ENCODE peak calls at places on chromosomes 5 and 9, in four cellular contexts. One of them, this sample, is unnamed.

GRCh38 chr5:114391321-114391720 is 29.5 kb downstream of the KCNN2 start:
- DNase-seq in SK-N-SH: no peak
- DNase-seq in HL-60: no peak
- DNase-seq in stomach: no peak
- DNase-seq in this sample: no peak

GRCh38 chr9:18610956-18611355 is 137.0 kb downstream of the ADAMTSL1 start:
- DNase-seq in SK-N-SH: no peak
- DNase-seq in HL-60: no peak
- DNase-seq in stomach: no peak
- DNase-seq in this sample: no peak

GRCh38 chr5:120155873-120156272 is 308.2 kb upstream of the PRR16 start:
- DNase-seq in SK-N-SH: no peak
- DNase-seq in HL-60: no peak
- DNase-seq in stomach: no peak
- DNase-seq in this sample: no peak

GRCh38 chr9:81855538-81855937 is 72.7 kb upstream of the SPATA31D4 start:
- DNase-seq in SK-N-SH: no peak
- DNase-seq in HL-60: no peak
- DNase-seq in stomach: no peak
- DNase-seq in this sample: no peak

GRCh38 chr5:71483355-71483754 is 27.9 kb downstream of the BDP1 start:
- DNase-seq in SK-N-SH: no peak
- DNase-seq in HL-60: no peak
- DNase-seq in stomach: no peak
- DNase-seq in this sample: no peak

GRCh38 chr9:86396412-86396811 is 42.2 kb upstream of the TUT7 start:
- DNase-seq in SK-N-SH: no peak
- DNase-seq in HL-60: no peak
- DNase-seq in stomach: no peak
- DNase-seq in this sample: no peak

GRCh38 chr5:52825826-52826225 is 38.1 kb downstream of the ITGA1 start:
- DNase-seq in SK-N-SH: no peak
- DNase-seq in HL-60: no peak
- DNase-seq in stomach: no peak
- DNase-seq in this sample: no peak

GRCh38 chr9:16811987-16812685 is 58.3 kb downstream of the BNC2 start:
- DNase-seq in SK-N-SH: no peak
- DNase-seq in HL-60: no peak
- DNase-seq in stomach: no peak
- DNase-seq in this sample: peak

GRCh38 chr9:79813262-79813646 is 241.5 kb downstream of the TLE4 start:
- DNase-seq in SK-N-SH: no peak
- DNase-seq in HL-60: no peak
- DNase-seq in stomach: no peak
- DNase-seq in this sample: no peak

GRCh38 chr9:129465834-129466535 is 154.9 kb downstream of the C9orf50 start:
- DNase-seq in SK-N-SH: no peak
- DNase-seq in HL-60: no peak
- DNase-seq in stomach: no peak
- DNase-seq in this sample: no peak

GRCh38 chr9:78472111-78472510 is 175.2 kb downstream of the PSAT1 start:
- DNase-seq in SK-N-SH: no peak
- DNase-seq in HL-60: no peak
- DNase-seq in stomach: no peak
- DNase-seq in this sample: no peak

GRCh38 chr9:27133817-27134216 is 24.8 kb downstream of the TEK start:
- DNase-seq in SK-N-SH: no peak
- DNase-seq in HL-60: no peak
- DNase-seq in stomach: no peak
- DNase-seq in this sample: no peak

GRCh38 chr5:55173696-55174101 is 722 bp upstream of the CDC20B start:
- DNase-seq in SK-N-SH: peak
- DNase-seq in HL-60: no peak
- DNase-seq in stomach: no peak
- DNase-seq in this sample: peak

GRCh38 chr5:55175781-55176175 is 2.8 kb upstream of the CDC20B start:
- DNase-seq in SK-N-SH: no peak
- DNase-seq in HL-60: no peak
- DNase-seq in stomach: no peak
- DNase-seq in this sample: peak

GRCh38 chr5:55177078-55177477 is 4.1 kb upstream of the CDC20B start:
- DNase-seq in SK-N-SH: no peak
- DNase-seq in HL-60: no peak
- DNase-seq in stomach: no peak
- DNase-seq in this sample: no peak

GRCh38 chr5:55172937-55173695 is at the start of gene CDC20B:
- DNase-seq in SK-N-SH: peak
- DNase-seq in HL-60: peak
- DNase-seq in stomach: peak
- DNase-seq in this sample: peak

DNA sequence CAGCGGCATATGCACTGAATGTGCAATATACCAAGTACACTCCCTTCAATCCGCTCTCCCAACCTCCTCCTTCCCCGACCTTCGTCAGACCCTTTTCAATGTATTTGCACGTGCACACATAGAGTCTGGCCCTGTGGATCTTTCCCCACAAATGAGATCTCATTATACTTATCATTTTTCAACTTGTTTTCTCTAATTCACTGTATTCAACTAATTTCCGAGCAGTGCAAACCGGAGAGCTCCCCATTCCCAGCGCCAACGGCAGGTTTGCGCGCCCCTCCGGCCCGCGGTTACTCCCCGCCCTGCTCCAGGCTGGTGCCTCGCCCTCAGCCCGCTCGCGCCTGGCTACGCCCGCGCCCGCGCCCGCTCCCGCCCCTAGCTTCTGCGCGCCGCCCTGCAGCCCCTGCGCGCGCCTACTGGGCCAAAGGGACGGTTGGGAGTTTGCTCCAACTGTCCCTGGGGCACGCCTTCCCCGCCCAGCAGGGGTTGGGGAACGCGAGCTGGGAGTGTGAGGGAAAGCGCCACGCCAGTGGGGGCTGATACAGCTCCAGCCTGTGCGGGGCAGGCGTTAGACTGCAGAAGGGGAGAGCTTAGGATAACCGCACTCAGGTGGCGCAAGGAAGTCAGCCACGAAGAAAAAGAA is 3.3 kb upstream of the CDC20B start:
- DNase-seq in SK-N-SH: peak
- DNase-seq in HL-60: peak
- DNase-seq in stomach: peak
- DNase-seq in this sample: peak
- TF ChIP-seq CTCF in SK-N-SH: no peak
- TF ChIP-seq CTCF in HL-60: no peak
- TF ChIP-seq CTCF in stomach: no peak
- TF ChIP-seq CTCF in this sample: no peak

GRCh38 chr9:108184009-108184408 is 671.8 kb downstream of the ACTL7B start:
- DNase-seq in SK-N-SH: no peak
- DNase-seq in HL-60: no peak
- DNase-seq in stomach: no peak
- DNase-seq in this sample: no peak

GRCh38 chr9:108184941-108185340 is 670.8 kb downstream of the ACTL7B start:
- DNase-seq in SK-N-SH: no peak
- DNase-seq in HL-60: no peak
- DNase-seq in stomach: no peak
- DNase-seq in this sample: no peak

GRCh38 chr9:108185613-108186012 is 670.2 kb downstream of the ACTL7B start:
- DNase-seq in SK-N-SH: no peak
- DNase-seq in HL-60: no peak
- DNase-seq in stomach: no peak
- DNase-seq in this sample: no peak

GRCh38 chr9:108188482-108188881 is 667.3 kb downstream of the ACTL7B start:
- DNase-seq in SK-N-SH: no peak
- DNase-seq in HL-60: no peak
- DNase-seq in stomach: no peak
- DNase-seq in this sample: no peak

GRCh38 chr9:108186996-108187395 is 668.8 kb downstream of the ACTL7B start:
- DNase-seq in SK-N-SH: no peak
- DNase-seq in HL-60: no peak
- DNase-seq in stomach: peak
- DNase-seq in this sample: no peak
- TF ChIP-seq POLR2AphosphoS5 in SK-N-SH: no peak
- TF ChIP-seq POLR2AphosphoS5 in HL-60: no peak
- TF ChIP-seq POLR2AphosphoS5 in stomach: no peak
- TF ChIP-seq POLR2AphosphoS5 in this sample: no peak

DNA sequence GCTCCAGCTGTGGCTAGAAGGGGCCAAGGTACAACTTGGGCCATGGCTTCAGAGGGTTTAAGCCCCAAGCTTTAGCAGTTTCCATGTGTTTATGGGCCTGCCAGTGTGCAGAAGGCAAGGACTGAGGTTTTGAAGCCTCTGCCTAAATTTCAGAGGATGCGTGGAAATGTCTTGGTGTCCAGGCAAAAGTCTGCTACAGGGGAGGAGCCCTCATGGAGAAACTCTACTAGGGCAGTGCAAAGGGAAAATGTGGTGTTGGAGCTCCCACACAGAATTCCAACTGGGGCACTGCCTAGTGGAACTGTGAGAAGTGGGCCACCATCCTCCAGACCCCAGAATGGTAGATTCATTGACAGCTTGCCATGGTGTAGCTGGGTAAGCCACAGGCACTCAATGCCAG is 527.2 kb upstream of the RORB start:
- DNase-seq in SK-N-SH: no peak
- DNase-seq in HL-60: no peak
- DNase-seq in stomach: no peak
- DNase-seq in this sample: no peak
- TF ChIP-seq CTCF in SK-N-SH: no peak
- TF ChIP-seq CTCF in HL-60: no peak
- TF ChIP-seq CTCF in stomach: no peak
- TF ChIP-seq CTCF in this sample: no peak

DNA sequence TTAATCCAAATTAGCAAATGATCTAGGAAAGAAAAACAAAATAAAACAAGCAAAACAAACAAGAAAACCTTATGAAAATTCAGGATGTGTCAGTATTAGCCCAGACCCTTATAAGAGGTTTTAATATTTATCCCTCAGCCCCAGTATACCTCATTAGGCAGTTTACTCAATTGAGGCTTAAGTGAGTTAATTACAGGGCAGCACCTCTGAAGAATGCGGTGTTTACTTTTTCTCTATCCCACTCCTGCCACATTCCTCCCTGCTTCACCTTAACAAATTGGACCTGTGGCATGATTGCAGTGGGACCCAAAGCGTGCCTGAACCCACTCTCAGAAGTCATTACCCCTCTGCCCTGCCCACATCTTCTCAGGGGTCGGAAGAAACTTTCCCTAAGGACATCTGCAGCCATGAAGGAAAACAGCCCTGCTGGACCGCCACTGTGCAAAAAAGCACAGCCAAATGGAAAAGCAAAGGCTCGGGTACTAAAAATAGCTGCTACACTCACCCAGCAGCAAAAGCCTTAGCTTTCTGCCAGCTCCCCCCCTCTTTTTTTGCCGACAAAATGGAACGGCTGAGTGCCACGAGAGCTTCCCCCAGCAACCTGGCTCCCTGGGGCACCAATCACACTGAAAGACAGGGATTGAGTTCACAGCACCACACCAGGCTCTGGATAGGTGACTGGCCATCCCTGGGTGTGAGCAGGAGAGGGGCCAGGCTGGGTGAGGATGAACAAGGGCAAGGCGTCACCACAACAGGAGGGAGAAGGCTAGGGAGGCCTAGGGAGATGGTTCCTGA is 66.9 kb downstream of the SIL1 start:
- DNase-seq in SK-N-SH: no peak
- DNase-seq in HL-60: no peak
- DNase-seq in stomach: peak
- DNase-seq in this sample: peak
- TF ChIP-seq POLR2AphosphoS5 in SK-N-SH: no peak
- TF ChIP-seq POLR2AphosphoS5 in HL-60: no peak
- TF ChIP-seq POLR2AphosphoS5 in stomach: no peak
- TF ChIP-seq POLR2AphosphoS5 in this sample: no peak

DNA sequence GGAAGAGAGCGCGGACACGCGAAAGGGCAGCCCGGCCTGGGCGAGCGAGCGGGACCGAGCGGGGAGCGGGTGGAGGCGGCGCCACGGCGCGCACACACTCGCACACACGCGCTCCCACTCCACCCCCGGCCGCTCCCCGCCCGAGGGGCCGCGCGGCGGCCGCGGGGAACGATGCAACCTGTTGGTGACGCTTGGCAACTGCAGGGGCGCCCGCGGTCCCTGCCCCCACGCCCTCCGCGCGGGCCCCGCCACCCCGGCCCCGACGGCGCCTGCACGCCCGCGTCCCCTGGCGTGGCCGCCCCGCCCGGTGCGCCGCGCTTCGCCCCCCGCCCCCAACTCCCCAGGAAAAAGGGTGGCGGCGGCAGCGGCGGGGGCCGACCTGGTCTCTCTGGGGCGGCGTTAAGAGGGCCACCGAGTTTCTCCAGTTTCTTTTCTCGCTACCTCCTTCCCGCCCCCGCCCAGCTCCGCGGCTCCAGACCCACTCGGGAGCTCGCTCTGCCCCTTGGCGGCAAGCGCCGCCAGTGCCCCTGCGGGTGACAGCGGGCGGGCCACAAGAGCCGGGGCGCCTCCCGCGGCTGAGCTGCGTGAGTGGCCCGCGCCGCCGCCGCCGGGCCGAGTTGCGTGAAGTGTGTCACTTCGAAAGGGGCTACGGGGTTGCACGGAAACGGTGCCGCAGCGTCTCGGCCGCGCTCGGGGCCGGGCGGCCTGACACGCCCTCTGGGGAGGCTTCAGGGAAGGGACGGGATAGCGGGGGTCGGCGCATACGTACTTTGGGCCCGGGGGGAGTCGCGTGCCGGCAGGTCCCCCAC is at the start of gene NR3C1:
- DNase-seq in SK-N-SH: peak
- DNase-seq in HL-60: peak
- DNase-seq in stomach: peak
- DNase-seq in this sample: peak
- TF ChIP-seq CTCF in SK-N-SH: peak
- TF ChIP-seq CTCF in HL-60: peak
- TF ChIP-seq CTCF in stomach: no peak
- TF ChIP-seq CTCF in this sample: no peak

GRCh38 chr5:14208071-14209021 is 65.2 kb downstream of the TRIO start:
- DNase-seq in SK-N-SH: no peak
- DNase-seq in HL-60: peak
- DNase-seq in stomach: no peak
- DNase-seq in this sample: no peak
- TF ChIP-seq POLR2AphosphoS5 in SK-N-SH: peak
- TF ChIP-seq POLR2AphosphoS5 in HL-60: no peak
- TF ChIP-seq POLR2AphosphoS5 in stomach: no peak
- TF ChIP-seq POLR2AphosphoS5 in this sample: no peak